ENCODE peak calls at places on chromosomes 2 and 18, in eight cellular contexts. X is GM18507; N is SJSA1; T is CD4-positive, alpha-beta memory T cell; R is left kidney; L is activated CD8-positive, alpha-beta memory T cell treated with anti-CD3 and anti-CD28 coated beads for 48 hours; M is NCI-H1436; A is stimulated activated CD8-positive, alpha-beta memory T cell treated with anti-CD3 and anti-CD28 coated beads, Interleukin-4, amount 100 ng/mL, for 48 hours. P is an unnamed sample.
A peak's percentile ranks its signal among the peaks of the same experiment; 100 is the strongest.

GRCh38 chr2:197107291-197108269 is 181.1 kb upstream of the PGAP1 start:
- DNase-seq in N (peak; percentile 78), T (no peak), X (no peak), A (no peak), M (no peak), L (no peak), R (peak; percentile 76), P (no peak)

GRCh38 chr18:54284967-54285785 is 15.9 kb downstream of the POLI start:
- DNase-seq in L (peak; percentile 35), X (peak; percentile 55), A (peak; percentile 80), T (peak; percentile 16), N (peak; percentile 12), R (no peak), M (no peak), P (no peak)

GRCh38 chr18:47817017-47817911 is 113.2 kb downstream of the SMAD2 start:
- DNase-seq in N (no peak), R (no peak), M (no peak), T (no peak), L (no peak), X (no peak), A (no peak), P (no peak)

GRCh38 chr2:127614731-127615130 is 31.2 kb upstream of the GPR17 start:
- DNase-seq in X (no peak), R (no peak), N (no peak), A (peak; percentile 10), L (no peak), M (no peak), T (no peak), P (no peak)

GRCh38 chr2:3001595-3002184 is 375.9 kb downstream of the EIPR1 start:
- DNase-seq in T (no peak), X (no peak), A (no peak), R (peak; percentile 85), L (no peak), N (no peak), M (no peak), P (no peak)

GRCh38 chr2:7795358-7796199 is 878.4 kb downstream of the RNF144A start:
- DNase-seq in T (no peak), R (peak; percentile 18), A (no peak), L (no peak), M (peak; percentile 24), X (no peak), N (peak; percentile 10), P (no peak)

GRCh38 chr2:10659898-10660568 is 29.7 kb downstream of the NOL10 start:
- DNase-seq in R (peak; percentile 76), L (no peak), X (no peak), M (peak; percentile 2), N (peak; percentile 63), A (peak; percentile 68), T (no peak), P (peak; percentile 16)

GRCh38 chr2:199100326-199101110 is 357.2 kb downstream of the SATB2 start:
- DNase-seq in M (no peak), L (no peak), N (peak; percentile 85), X (no peak), R (no peak), T (no peak), A (no peak), P (no peak)

GRCh38 chr2:224378087-224379085 is 23.5 kb downstream of the FAM124B start:
- DNase-seq in T (no peak), N (no peak), L (no peak), A (no peak), X (no peak), M (no peak), R (no peak), P (no peak)

GRCh38 chr2:152408260-152408659 is 73.3 kb downstream of the FMNL2 start:
- DNase-seq in N (no peak), L (no peak), X (no peak), A (no peak), R (no peak), M (no peak), T (no peak), P (no peak)

GRCh38 chr2:231687133-231687852 is 21.0 kb upstream of the PTMA start:
- DNase-seq in A (peak; percentile 84), L (no peak), M (no peak), T (peak; percentile 53), X (no peak), R (peak; percentile 88), N (peak; percentile 51), P (peak; percentile 57)

GRCh38 chr2:20960003-20960402 is 83.9 kb downstream of the APOB start:
- DNase-seq in R (peak; percentile 25), A (no peak), T (no peak), X (no peak), N (no peak), M (no peak), L (no peak), P (no peak)

GRCh38 chr2:143177081-143177786 is 48.0 kb downstream of the ARHGAP15 start:
- DNase-seq in M (no peak), T (peak; percentile 18), L (no peak), A (no peak), R (peak; percentile 18), N (no peak), X (peak; percentile 26), P (no peak)

GRCh38 chr2:125296742-125297141 is 1271.7 kb downstream of the CNTNAP5 start:
- DNase-seq in M (no peak), A (no peak), X (no peak), T (no peak), L (no peak), R (no peak), N (no peak), P (no peak)

GRCh38 chr2:213199871-213200270 is 48.5 kb upstream of the IKZF2 start:
- DNase-seq in R (no peak), T (no peak), L (no peak), A (no peak), N (no peak), M (no peak), X (no peak), P (no peak)

GRCh38 chr2:190996338-190996946 is 17.5 kb downstream of the STAT1 start:
- DNase-seq in A (no peak), M (no peak), N (peak; percentile 41), L (no peak), T (peak; percentile 21), R (peak; percentile 60), X (no peak), P (peak; percentile 29)

GRCh38 chr18:13014818-13015217 is 23.7 kb downstream of the CEP192 start:
- DNase-seq in M (no peak), R (no peak), L (no peak), X (no peak), N (no peak), A (no peak), T (no peak), P (no peak)

GRCh38 chr2:166091439-166091838 is 36.4 kb downstream of the SCN1A start:
- DNase-seq in L (no peak), M (no peak), R (no peak), T (no peak), N (no peak), X (no peak), A (no peak), P (no peak)

GRCh38 chr18:13451661-13452447 is 233.3 kb downstream of the LDLRAD4 start:
- DNase-seq in X (no peak), M (no peak), L (no peak), T (no peak), N (no peak), A (no peak), R (no peak), P (no peak)

GRCh38 chr2:136310005-136310495 is 192.1 kb upstream of the CXCR4 start:
- DNase-seq in X (no peak), R (no peak), A (peak; percentile 56), M (no peak), T (no peak), N (no peak), L (no peak), P (no peak)

GRCh38 chr18:13558132-13558531 is 168.2 kb downstream of the FAM210A start:
- DNase-seq in L (no peak), X (peak; percentile 59), T (no peak), R (peak; percentile 73), A (peak; percentile 60), N (peak; percentile 4), M (no peak), P (no peak)

GRCh38 chr2:241656190-241656741 is 18.8 kb downstream of the ATG4B start:
- DNase-seq in T (no peak), A (no peak), R (no peak), L (no peak), N (no peak), M (no peak), X (no peak), P (no peak)

GRCh38 chr2:131146255-131146654 is 41.1 kb downstream of the PLEKHB2 start:
- DNase-seq in R (peak; percentile 19), X (no peak), L (no peak), N (no peak), T (no peak), M (no peak), A (no peak), P (no peak)

P was measured in effector memory CD8-positive, alpha-beta T cell.